ENCODE peak calls at places on chromosomes 1 and 21, in seven cellular contexts. G, B, Q, V, O, A and F are unnamed samples.

GRCh38 chr1:155073377-155074272 is 5.0 kb upstream of the EFNA3 start:
- DNase-seq in V (no peak), Q (no peak), B (no peak), G (no peak), A (no peak), O (no peak), F (no peak)

GRCh38 chr1:29380532-29380931 is 144.2 kb downstream of the PTPRU start:
- DNase-seq in G (no peak), A (no peak), B (no peak), V (no peak), O (no peak), Q (no peak), F (no peak)

GRCh38 chr1:10677508-10678364 is 118.7 kb downstream of the CASZ1 start:
- DNase-seq in A (no peak), V (peak; percentile 61), G (peak; percentile 90), Q (no peak), O (peak; percentile 77), B (no peak), F (no peak)

GRCh38 chr1:27527223-27527856 is 37.4 kb upstream of the WASF2 start:
- DNase-seq in Q (peak; percentile 79), G (no peak), V (peak; percentile 74), O (peak; percentile 66), B (peak; percentile 66), A (no peak), F (peak; percentile 67)

GRCh38 chr1:3419415-3420204 is 34.9 kb upstream of the ARHGEF16 start:
- DNase-seq in G (peak; percentile 68), A (no peak), Q (no peak), O (peak; percentile 45), V (no peak), B (no peak), F (no peak)

GRCh38 chr1:84253891-84254290 is 47.6 kb upstream of the SAMD13 start:
- DNase-seq in O (peak; percentile 63), A (peak; percentile 98), B (peak; percentile 49), Q (peak; percentile 49), V (peak; percentile 38), G (peak; percentile 41), F (no peak)

GRCh38 chr1:119448112-119448511 is 33.2 kb downstream of the HSD3B2 start:
- DNase-seq in B (no peak), A (no peak), O (no peak), V (no peak), G (no peak), Q (no peak), F (no peak)

GRCh38 chr1:93779540-93780121 is 98.0 kb upstream of the BCAR3 start:
- DNase-seq in B (no peak), O (no peak), V (no peak), G (no peak), Q (peak; percentile 53), A (peak; percentile 83), F (no peak)

GRCh38 chr1:171251741-171252300 is 3.5 kb downstream of the FMO1 start:
- DNase-seq in V (no peak), A (no peak), G (no peak), Q (no peak), B (no peak), O (peak; percentile 22), F (no peak)

GRCh38 chr21:15023782-15024181 is 41.0 kb downstream of the NRIP1 start:
- DNase-seq in Q (no peak), B (no peak), G (no peak), V (no peak), O (no peak), A (no peak), F (no peak)

GRCh38 chr21:45430521-45431501 is 25.8 kb downstream of the COL18A1 start:
- DNase-seq in A (no peak), B (no peak), V (no peak), Q (no peak), O (no peak), G (no peak), F (no peak)

GRCh38 chr1:162530318-162530984 is 31.1 kb upstream of the UAP1 start:
- DNase-seq in G (no peak), B (no peak), A (no peak), O (peak; percentile 53), V (no peak), Q (no peak), F (no peak)

GRCh38 chr1:177514207-177514606 is 343.4 kb downstream of the BRINP2 start:
- DNase-seq in Q (no peak), A (no peak), O (no peak), V (no peak), G (no peak), B (no peak), F (no peak)

GRCh38 chr1:46747683-46748288 is 28.9 kb upstream of the EFCAB14 start:
- DNase-seq in V (peak; percentile 21), G (peak; percentile 57), O (peak; percentile 31), A (peak; percentile 34), B (peak; percentile 47), Q (peak; percentile 42), F (no peak)

GRCh38 chr1:189859385-189859977 is 618.2 kb downstream of the BRINP3 start:
- DNase-seq in Q (no peak), O (peak; percentile 7), G (no peak), V (no peak), A (peak; percentile 3), B (no peak), F (no peak)

DNA sequence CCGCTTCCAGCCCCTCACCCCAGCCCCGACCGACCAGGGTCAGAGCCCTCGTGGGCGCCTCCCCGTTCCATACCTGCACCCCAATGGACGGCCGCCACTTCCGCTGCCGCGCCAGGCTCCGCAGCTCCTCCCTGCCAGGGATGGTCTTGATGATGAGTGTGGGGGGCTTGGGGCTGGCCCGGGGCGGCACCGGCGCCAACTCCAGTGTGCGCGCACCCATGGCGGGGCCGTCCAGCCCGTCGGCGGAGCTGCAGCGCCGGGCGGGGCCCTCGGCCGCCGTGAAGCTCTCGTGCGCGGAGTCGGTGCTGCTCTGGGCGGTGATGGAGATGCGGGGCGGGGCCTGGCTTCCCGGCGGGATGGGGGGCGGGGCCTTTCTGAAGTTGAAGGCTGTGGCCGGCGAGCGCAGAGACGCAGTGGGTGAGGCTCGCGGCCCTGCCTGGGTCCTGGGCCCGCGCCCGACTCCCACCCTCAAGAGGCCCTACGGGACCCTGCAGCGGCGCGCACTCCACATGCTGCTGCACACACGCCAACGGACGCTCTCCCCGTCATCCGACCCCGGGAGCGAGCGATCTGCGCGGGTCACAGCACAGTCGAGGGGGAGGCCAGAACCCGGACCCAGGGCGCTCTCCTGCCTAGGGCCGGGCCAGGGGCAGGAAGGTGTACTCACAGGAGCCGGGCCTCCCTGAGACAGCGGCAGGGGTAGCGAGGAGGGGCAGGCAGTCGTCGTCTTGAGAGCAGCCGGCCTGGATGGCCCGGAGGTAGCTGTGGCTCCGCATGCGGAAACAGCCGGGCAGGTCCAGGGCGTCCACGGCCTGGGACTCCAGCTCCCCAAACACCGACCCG is 26.1 kb upstream of the SMIM12 start:
- DNase-seq in B (no peak), O (peak; percentile 55), A (no peak), G (peak; percentile 57), Q (no peak), V (peak; percentile 55), F (no peak)
- H3K4me3 ChIP-seq in B (no peak overlapping the region), O (peak overlapping the region; percentile 44), A (no peak overlapping the region), G (peak overlapping the region; percentile 34), Q (peak overlapping the region; percentile 62), V (peak overlapping the region; percentile 55), F (no peak overlapping the region)

GRCh38 chr21:25466470-25466869 is 140.8 kb downstream of the MRPL39 start:
- DNase-seq in B (no peak), A (no peak), V (no peak), Q (no peak), G (no peak), O (no peak), F (no peak)
- TF ChIP-seq POLR2A in B (no peak), A (no peak), V (no peak), Q (no peak), G (no peak), O (no peak), F (no peak)

GRCh38 chr1:145959333-145959732 is 1.5 kb upstream of the LIX1L start:
- DNase-seq in O (no peak), Q (no peak), G (no peak), A (no peak), B (no peak), V (no peak), F (no peak)
- H3K4me3 ChIP-seq in O (no peak overlapping the region), Q (no peak overlapping the region), G (no peak overlapping the region), A (no peak overlapping the region), B (no peak overlapping the region), V (no peak overlapping the region), F (no peak overlapping the region)

GRCh38 chr1:246689409-246689997 is 34.7 kb upstream of the SCCPDH start:
- DNase-seq in O (peak; percentile 84), B (peak; percentile 63), A (peak; percentile 52), G (peak; percentile 71), V (peak; percentile 36), Q (peak; percentile 31), F (peak; percentile 92)
- TF ChIP-seq POLR2A in O (peak; percentile 13), B (no peak), A (no peak), G (no peak), V (no peak), Q (no peak), F (no peak)

GRCh38 chr21:33268736-33269441 is 2.7 kb downstream of the IL10RB start:
- DNase-seq in A (peak; percentile 90), O (peak; percentile 97), V (no peak), B (no peak), Q (peak; percentile 88), G (peak; percentile 99), F (no peak)

GRCh38 chr21:33266050-33266783 is at the start of gene IL10RB:
- DNase-seq in A (no peak), B (peak; percentile 74), O (peak; percentile 87), Q (peak; percentile 54), G (peak; percentile 78), V (peak; percentile 82), F (peak; percentile 92)

GRCh38 chr21:33266784-33267135 is 593 bp downstream of the IL10RB start:
- DNase-seq in V (no peak), Q (no peak), O (peak; percentile 45), A (no peak), G (peak; percentile 28), B (no peak), F (no peak)

GRCh38 chr21:33267250-33267649 is 1.1 kb downstream of the IL10RB start:
- DNase-seq in A (no peak), G (no peak), V (no peak), Q (no peak), B (no peak), O (no peak), F (no peak)

GRCh38 chr21:33268392-33268735 is 2.2 kb downstream of the IL10RB start:
- DNase-seq in G (peak; percentile 38), O (peak; percentile 45), V (no peak), A (no peak), Q (no peak), B (no peak), F (no peak)
- H3K4me3 ChIP-seq in G (no peak overlapping the region), O (no peak overlapping the region), V (no peak overlapping the region), A (no peak overlapping the region), Q (no peak overlapping the region), B (no peak overlapping the region), F (no peak overlapping the region)

DNA sequence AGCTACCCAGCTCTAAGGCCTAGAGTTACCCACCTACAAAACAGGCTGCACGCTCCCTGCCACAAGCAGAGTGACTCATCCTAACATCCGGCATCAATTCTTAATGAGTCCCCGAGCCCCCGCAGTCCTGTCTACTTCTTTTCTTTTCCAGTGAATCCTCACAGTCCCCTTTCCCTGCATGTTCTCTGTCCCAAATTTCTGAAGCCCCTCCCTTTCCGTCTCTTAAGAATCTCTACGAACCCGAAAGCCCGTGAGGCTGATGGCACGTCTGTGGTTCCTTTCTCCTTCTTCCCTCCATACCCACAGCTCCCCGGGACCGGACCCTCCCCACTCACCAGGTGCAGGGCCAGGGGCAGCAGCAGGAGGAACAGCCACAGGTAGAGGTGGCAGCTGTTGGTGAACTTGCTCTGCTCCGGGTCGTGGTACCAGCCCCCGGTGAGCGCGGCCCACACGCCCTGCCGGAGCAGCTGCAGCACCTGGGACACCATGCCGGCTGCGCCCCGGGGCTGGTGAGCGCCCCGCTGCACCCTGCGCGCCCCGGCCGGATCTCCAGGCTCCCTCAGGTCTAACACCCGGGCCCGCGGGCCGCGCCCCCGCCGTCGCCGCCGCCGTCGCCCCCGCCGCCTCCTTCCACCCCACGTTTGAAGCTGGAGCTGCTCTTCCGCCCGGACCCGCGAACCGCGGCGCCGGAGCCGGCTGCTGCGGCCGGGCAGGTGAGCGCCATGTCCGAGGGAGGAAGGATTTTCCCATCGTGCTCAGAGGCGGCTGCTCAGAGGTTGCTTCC is at the start of gene PCNX2:
- DNase-seq in G (peak; percentile 67), Q (no peak), A (peak; percentile 33), B (peak; percentile 34), V (no peak), O (peak; percentile 65), F (no peak)
- TF ChIP-seq POLR2A in G (no peak), Q (no peak), A (peak; percentile 54), B (no peak), V (no peak), O (no peak), F (no peak)